ENCODE peak calls at places on chromosomes 5 and 9, in ten cellular contexts. A, I, J, B, Z, D, R, H, U and Q are unnamed samples.

GRCh38 chr9:15373201-15373530 is 49.5 kb upstream of the SNAPC3 start:
- DNase-seq in A (peak), I (no peak), J (no peak), B (no peak), Z (peak), D (no peak), R (no peak), H (no peak), U (no peak), Q (no peak)

GRCh38 chr9:20319641-20320337 is 302.5 kb downstream of the MLLT3 start:
- DNase-seq in A (peak), I (no peak), J (no peak), B (peak), Z (peak), D (no peak), R (peak), H (no peak), U (no peak), Q (no peak)

GRCh38 chr5:179141867-179142266 is 81.7 kb downstream of the ZNF354C start:
- DNase-seq in A (no peak), I (no peak), J (no peak), B (no peak), Z (no peak), D (no peak), R (no peak), H (no peak), U (no peak), Q (no peak)

GRCh38 chr9:89426389-89426961 is 71.4 kb downstream of the SEMA4D start:
- DNase-seq in A (no peak), I (no peak), J (no peak), B (no peak), Z (no peak), D (no peak), R (no peak), H (no peak), U (peak), Q (no peak)

GRCh38 chr5:154673506-154673905 is 81.7 kb upstream of the LARP1 start:
- DNase-seq in A (no peak), I (no peak), J (no peak), B (no peak), Z (no peak), D (no peak), R (no peak), H (no peak), U (no peak), Q (no peak)

GRCh38 chr5:150624334-150625163 is 15.9 kb upstream of the SYNPO start:
- DNase-seq in A (no peak), I (peak), J (no peak), B (no peak), Z (peak), D (no peak), R (no peak), H (no peak), U (peak), Q (no peak)

GRCh38 chr9:35733109-35733541 is 659 bp downstream of the CREB3 start:
- DNase-seq in A (no peak), I (peak), J (no peak), B (peak), Z (peak), D (peak), R (no peak), H (no peak), U (no peak), Q (no peak)

GRCh38 chr9:131398204-131398603 is 4.3 kb downstream of the PRRC2B start:
- DNase-seq in A (no peak), I (no peak), J (no peak), B (no peak), Z (no peak), D (no peak), R (no peak), H (no peak), U (peak), Q (no peak)

GRCh38 chr5:43007911-43008368 is 32.2 kb downstream of the ANXA2R start:
- DNase-seq in A (no peak), I (peak), J (peak), B (peak), Z (peak), D (peak), R (peak), H (peak), U (peak), Q (no peak)

GRCh38 chr5:136192015-136192525 is 892 bp downstream of the SMIM32 start:
- DNase-seq in A (no peak), I (no peak), J (no peak), B (no peak), Z (no peak), D (no peak), R (no peak), H (no peak), U (peak), Q (no peak)

GRCh38 chr5:14185336-14186131 is 42.4 kb downstream of the TRIO start:
- DNase-seq in A (no peak), I (peak), J (no peak), B (peak), Z (peak), D (no peak), R (peak), H (no peak), U (no peak), Q (no peak)

GRCh38 chr5:106699198-106699597 is 971.5 kb downstream of the EFNA5 start:
- DNase-seq in A (no peak), I (no peak), J (no peak), B (no peak), Z (no peak), D (no peak), R (no peak), H (no peak), U (no peak), Q (no peak)

GRCh38 chr9:98142182-98142924 is 23.3 kb upstream of the TRIM14 start:
- DNase-seq in A (no peak), I (no peak), J (no peak), B (peak), Z (no peak), D (peak), R (no peak), H (no peak), U (no peak), Q (no peak)

GRCh38 chr5:181281984-181282316 is 21.0 kb upstream of the TRIM52 start:
- DNase-seq in A (no peak), I (no peak), J (no peak), B (no peak), Z (no peak), D (no peak), R (no peak), H (no peak), U (no peak), Q (no peak)

GRCh38 chr5:1180096-1180495 is 21.3 kb upstream of the SLC6A19 start:
- DNase-seq in A (no peak), I (no peak), J (no peak), B (no peak), Z (no peak), D (no peak), R (no peak), H (no peak), U (no peak), Q (no peak)

GRCh38 chr5:112848116-112848811 is 12.8 kb upstream of the SRP19 start:
- DNase-seq in A (peak), I (peak), J (no peak), B (peak), Z (peak), D (no peak), R (peak), H (no peak), U (peak), Q (peak)